ENCODE peak calls at places on chromosomes 6 and 20, in five cellular contexts. A is AG09309; Y is effector CD4-positive, alpha-beta T cell; V is NCI-H2029 treated with DMSO at 0.1 percent for 48 hours; L is CD4-positive, alpha-beta T cell. T is an unnamed sample.

GRCh38 chr6:132298344-132298949 is 102.8 kb downstream of the MOXD1 start:
- DNase-seq in A (peak), Y (no peak), V (no peak), L (no peak), T (no peak)

GRCh38 chr6:30258204-30258603 is 45.0 kb upstream of the TRIM26 start:
- DNase-seq in A (no peak), Y (no peak), V (no peak), L (no peak), T (no peak)

GRCh38 chr6:42281570-42281969 is 63.9 kb upstream of the MRPS10 start:
- DNase-seq in A (no peak), Y (no peak), V (no peak), L (peak), T (no peak)

GRCh38 chr20:63373996-63374395 is 12.8 kb upstream of the CHRNA4 start:
- DNase-seq in A (no peak), Y (no peak), V (no peak), L (no peak), T (no peak)

GRCh38 chr6:29465279-29465678 is 8.3 kb downstream of the OR2H1 start:
- DNase-seq in A (no peak), Y (no peak), V (no peak), L (no peak), T (no peak)

GRCh38 chr6:21478411-21478810 is 115.1 kb upstream of the SOX4 start:
- DNase-seq in A (no peak), Y (no peak), V (no peak), L (no peak), T (no peak)

GRCh38 chr6:155327326-155328073 is 13.2 kb upstream of the TFB1M start:
- DNase-seq in A (peak), Y (peak), V (peak), L (peak), T (no peak)

GRCh38 chr6:35228483-35228882 is 14.7 kb downstream of the SCUBE3 start:
- DNase-seq in A (no peak), Y (no peak), V (no peak), L (no peak), T (no peak)

GRCh38 chr6:33914519-33915120 is 110.8 kb upstream of the MLN start:
- DNase-seq in A (no peak), Y (peak), V (no peak), L (peak), T (no peak)

GRCh38 chr20:2397595-2398145 is 17.0 kb downstream of the TGM6 start:
- DNase-seq in A (no peak), Y (no peak), V (no peak), L (no peak), T (no peak)

GRCh38 chr6:11711644-11711993 is 67.0 kb downstream of the ADTRP start:
- DNase-seq in A (no peak), Y (no peak), V (no peak), L (no peak), T (no peak)

GRCh38 chr6:143176090-143177021 is 115.7 kb downstream of the AIG1 start:
- DNase-seq in A (peak), Y (no peak), V (no peak), L (no peak), T (no peak)

GRCh38 chr6:117482240-117483003 is at the start of gene DCBLD1:
- DNase-seq in A (no peak), Y (peak), V (peak), L (no peak), T (peak)

GRCh38 chr6:56268266-56268665 is 20.9 kb upstream of the COL21A1 start:
- DNase-seq in A (no peak), Y (no peak), V (no peak), L (no peak), T (no peak)

GRCh38 chr6:104940881-104941693 is 15.8 kb upstream of the LIN28B start:
- DNase-seq in A (no peak), Y (peak), V (no peak), L (no peak), T (no peak)

GRCh38 chr6:147906361-147906760 is 397.9 kb downstream of the SAMD5 start:
- DNase-seq in A (peak), Y (no peak), V (no peak), L (no peak), T (no peak)

GRCh38 chr20:32434434-32434833 is 76.3 kb downstream of the ASXL1 start:
- DNase-seq in A (no peak), Y (no peak), V (no peak), L (no peak), T (no peak)

GRCh38 chr6:11938285-11938890 is 73.7 kb upstream of the HIVEP1 start:
- DNase-seq in A (no peak), Y (no peak), V (no peak), L (no peak), T (no peak)

GRCh38 chr6:110689275-110689935 is 125.9 kb downstream of the CDK19 start:
- DNase-seq in A (no peak), Y (no peak), V (peak), L (no peak), T (no peak)

GRCh38 chr6:67986694-67987232 is 648.3 kb upstream of the ADGRB3 start:
- DNase-seq in A (no peak), Y (no peak), V (no peak), L (no peak), T (no peak)

GRCh38 chr6:123518441-123519190 is 118.1 kb downstream of the TRDN start:
- DNase-seq in A (no peak), Y (no peak), V (no peak), L (no peak), T (no peak)

GRCh38 chr6:154510144-154510905 is at the start of gene CNKSR3:
- DNase-seq in A (peak), Y (no peak), V (peak), L (no peak), T (peak)

GRCh38 chr6:131642565-131643261 is 5.6 kb downstream of the ENPP3 start:
- DNase-seq in A (no peak), Y (no peak), V (no peak), L (no peak), T (no peak)

GRCh38 chr6:37826993-37827392 is 7.5 kb downstream of the ZFAND3 start:
- DNase-seq in A (no peak), Y (no peak), V (no peak), L (no peak), T (no peak)

GRCh38 chr6:46284472-46284871 is 113.7 kb upstream of the ENPP5 start:
- DNase-seq in A (no peak), Y (no peak), V (no peak), L (no peak), T (no peak)

GRCh38 chr6:37137201-37137880 is 32.6 kb upstream of the PIM1 start:
- DNase-seq in A (peak), Y (peak), V (no peak), L (no peak), T (no peak)

GRCh38 chr20:5691918-5692618 is 58.1 kb upstream of the SHLD1 start:
- DNase-seq in A (no peak), Y (no peak), V (peak), L (no peak), T (no peak)

GRCh38 chr20:61121661-61122060 is 130.4 kb upstream of the CDH4 start:
- DNase-seq in A (no peak), Y (no peak), V (no peak), L (no peak), T (no peak)

GRCh38 chr6:139944131-139944530 is 569.7 kb upstream of the CITED2 start:
- DNase-seq in A (no peak), Y (no peak), V (no peak), L (no peak), T (no peak)

GRCh38 chr6:110233769-110234374 is 53.6 kb downstream of the CDC40 start:
- DNase-seq in A (no peak), Y (no peak), V (no peak), L (no peak), T (no peak)

GRCh38 chr6:12543953-12544352 is 172.6 kb upstream of the PHACTR1 start:
- DNase-seq in A (no peak), Y (no peak), V (no peak), L (no peak), T (no peak)

GRCh38 chr6:135814043-135814442 is 37.5 kb upstream of the PDE7B start:
- DNase-seq in A (no peak), Y (no peak), V (no peak), L (no peak), T (no peak)

GRCh38 chr6:8400663-8401062 is 34.7 kb downstream of the SLC35B3 start:
- DNase-seq in A (no peak), Y (no peak), V (no peak), L (no peak), T (no peak)

GRCh38 chr6:8633762-8634161 is 198.4 kb upstream of the SLC35B3 start:
- DNase-seq in A (no peak), Y (no peak), V (no peak), L (no peak), T (no peak)

GRCh38 chr6:157282279-157282678 is 41.0 kb downstream of the TMEM242 start:
- DNase-seq in A (no peak), Y (no peak), V (no peak), L (no peak), T (no peak)

GRCh38 chr6:34334796-34335416 is 57.6 kb downstream of the NUDT3 start:
- DNase-seq in A (no peak), Y (no peak), V (no peak), L (no peak), T (no peak)

GRCh38 chr20:33790571-33790970 is 20.6 kb upstream of the CHMP4B start:
- DNase-seq in A (no peak), Y (no peak), V (peak), L (no peak), T (no peak)

GRCh38 chr6:43334466-43335095 is 26.0 kb upstream of the CRIP3 start:
- DNase-seq in A (peak), Y (no peak), V (peak), L (no peak), T (no peak)

GRCh38 chr6:97195117-97195516 is 87.9 kb downstream of the MMS22L start:
- DNase-seq in A (no peak), Y (no peak), V (peak), L (no peak), T (no peak)